ENCODE peak calls at places on chromosomes 13 and 19, in six cellular contexts. A is psoas muscle, X is adrenal gland, T is Caco-2, B is BJ, G is mucosa of descending colon. N is an unnamed sample.

GRCh38 chr19:32550666-32551065 is 30.3 kb upstream of the PDCD5 start:
- DNase-seq in T (no peak), X (no peak), A (no peak), B (no peak), G (no peak), N (no peak)

GRCh38 chr13:50274181-50274580 is 258.9 kb downstream of the KCNRG start:
- DNase-seq in A (no peak), B (no peak), G (no peak), T (no peak), X (no peak), N (no peak)

GRCh38 chr19:44570603-44570983 is 41.1 kb upstream of the CEACAM20 start:
- DNase-seq in T (no peak), G (no peak), A (no peak), X (no peak), B (no peak), N (no peak)

GRCh38 chr13:25406377-25406776 is 34.6 kb downstream of the ATP8A2 start:
- DNase-seq in X (no peak), G (no peak), B (no peak), T (peak), A (no peak), N (no peak)

GRCh38 chr13:111508164-111508870 is 187.9 kb downstream of the TEX29 start:
- DNase-seq in T (no peak), X (no peak), G (no peak), A (no peak), B (no peak), N (no peak)

GRCh38 chr19:46349311-46349993 is 2.6 kb downstream of the PPP5C start:
- DNase-seq in B (no peak), G (no peak), A (no peak), X (no peak), T (no peak), N (no peak)

GRCh38 chr13:51547425-51548176 is 36.7 kb upstream of the WDFY2 start:
- DNase-seq in T (no peak), B (no peak), X (no peak), A (no peak), G (no peak), N (no peak)

GRCh38 chr19:7441468-7442146 is 47.2 kb downstream of the PEX11G start:
- DNase-seq in G (no peak), X (no peak), B (no peak), A (no peak), T (no peak), N (no peak)

GRCh38 chr13:57633141-57633949 is 1.8 kb downstream of the PCDH17 start:
- DNase-seq in B (no peak), G (no peak), X (no peak), A (peak), T (no peak), N (no peak)

GRCh38 chr19:5567971-5568407 is 236 bp upstream of the TINCR start:
- DNase-seq in A (no peak), B (no peak), X (no peak), T (no peak), G (peak), N (no peak)

GRCh38 chr13:33280550-33280905 is 5.0 kb downstream of the STARD13 start:
- DNase-seq in G (no peak), A (no peak), T (no peak), B (no peak), X (no peak), N (no peak)

GRCh38 chr13:88248393-88248792 is 577.2 kb downstream of the SLITRK5 start:
- DNase-seq in B (no peak), G (no peak), T (no peak), X (no peak), A (no peak), N (no peak)

GRCh38 chr13:112350300-112350699 is 25.9 kb upstream of the SPACA7 start:
- DNase-seq in B (no peak), A (no peak), T (no peak), G (no peak), X (no peak), N (no peak)

GRCh38 chr19:42281175-42282035 is 12.4 kb downstream of the CIC start:
- DNase-seq in B (no peak), A (peak), X (peak), T (peak), G (no peak), N (no peak)

GRCh38 chr13:23320926-23321533 is 112.5 kb downstream of the SACS start:
- DNase-seq in A (no peak), G (no peak), X (no peak), B (no peak), T (no peak), N (no peak)

GRCh38 chr13:110991991-110992508 is 77.2 kb upstream of the ANKRD10 start:
- DNase-seq in G (no peak), B (no peak), T (no peak), X (no peak), A (no peak), N (no peak)

GRCh38 chr19:6773323-6773931 is 919 bp downstream of the VAV1 start:
- DNase-seq in T (no peak), X (peak), G (peak), A (peak), B (no peak), N (no peak)

GRCh38 chr19:4059931-4060620 is 6.6 kb downstream of the ZBTB7A start:
- DNase-seq in A (peak), G (peak), X (peak), B (no peak), T (no peak), N (no peak)

GRCh38 chr19:54373781-54374266 is 9.1 kb upstream of the LAIR1 start:
- DNase-seq in G (no peak), T (no peak), X (peak), A (no peak), B (no peak), N (no peak)

GRCh38 chr13:26019881-26020535 is 31.8 kb downstream of the SHISA2 start:
- DNase-seq in G (no peak), A (no peak), B (peak), X (no peak), T (no peak), N (peak)

GRCh38 chr13:20993661-20994440 is 67.5 kb downstream of the LATS2 start:
- DNase-seq in B (peak), T (no peak), A (no peak), X (no peak), G (no peak), N (peak)

GRCh38 chr13:62544928-62545327 is 1129.3 kb upstream of the PCDH20 start:
- DNase-seq in B (no peak), T (peak), X (no peak), G (no peak), A (no peak), N (no peak)

GRCh38 chr19:46713781-46714522 is 3.0 kb downstream of the PRKD2 start:
- DNase-seq in T (peak), G (peak), A (peak), X (peak), B (peak), N (peak)

GRCh38 chr13:95643471-95643813 is 1.1 kb downstream of the DZIP1 start:
- DNase-seq in T (no peak), A (no peak), B (no peak), X (no peak), G (no peak), N (no peak)

GRCh38 chr19:410243-410781 is 1.4 kb upstream of the C2CD4C start:
- DNase-seq in G (no peak), B (no peak), A (no peak), X (no peak), T (no peak), N (no peak)

GRCh38 chr13:89205856-89206255 is 1534.7 kb downstream of the SLITRK5 start:
- DNase-seq in G (no peak), T (no peak), B (no peak), A (no peak), X (no peak), N (no peak)

GRCh38 chr13:106619688-106620555 is 52.0 kb upstream of the ARGLU1 start:
- DNase-seq in A (no peak), T (peak), X (peak), B (no peak), G (peak), N (peak)

GRCh38 chr13:39038569-39038898 is 278 bp downstream of the NHLRC3 start:
- DNase-seq in B (no peak), X (peak), A (no peak), T (no peak), G (peak), N (no peak)

GRCh38 chr19:3785464-3785937 is 680 bp downstream of the MATK start:
- DNase-seq in A (no peak), G (no peak), X (no peak), T (no peak), B (no peak), N (no peak)

GRCh38 chr13:97003071-97003470 is 8.8 kb upstream of the OXGR1 start:
- DNase-seq in T (no peak), X (no peak), A (no peak), G (no peak), B (no peak), N (no peak)

GRCh38 chr13:77767413-77767812 is 69.9 kb downstream of the SLAIN1 start:
- DNase-seq in G (no peak), X (no peak), B (no peak), T (no peak), A (no peak), N (no peak)

GRCh38 chr13:50361282-50361681 is 346.0 kb downstream of the KCNRG start:
- DNase-seq in G (no peak), T (no peak), A (no peak), X (no peak), B (no peak), N (no peak)

GRCh38 chr13:67643656-67644055 is 413.5 kb upstream of the PCDH9 start:
- DNase-seq in B (no peak), X (no peak), G (no peak), A (no peak), T (peak), N (no peak)

GRCh38 chr19:10085641-10086031 is 481 bp upstream of the SHFL start:
- DNase-seq in X (no peak), G (peak), T (no peak), B (no peak), A (no peak), N (no peak)

GRCh38 chr13:105450784-105451183 is 1084.7 kb downstream of the EFNB2 start:
- DNase-seq in X (no peak), A (no peak), T (no peak), G (no peak), B (no peak), N (no peak)

GRCh38 chr13:51241720-51242119 is 19.5 kb downstream of the FAM124A start:
- DNase-seq in A (no peak), B (no peak), X (no peak), T (no peak), G (no peak), N (peak)

GRCh38 chr13:25906211-25906661 is 145.6 kb downstream of the SHISA2 start:
- DNase-seq in T (no peak), X (no peak), G (no peak), B (no peak), A (no peak), N (no peak)

GRCh38 chr19:32858559-32858958 is 11.0 kb downstream of the SLC7A9 start:
- DNase-seq in X (no peak), B (no peak), G (no peak), A (no peak), T (no peak), N (no peak)

GRCh38 chr13:23928985-23929384 is 31.7 kb upstream of the C1QTNF9B start:
- DNase-seq in A (no peak), X (no peak), B (peak), T (no peak), G (no peak), N (peak)

GRCh38 chr19:12628040-12629022 is 17.6 kb downstream of the ZNF791 start:
- DNase-seq in G (no peak), X (no peak), T (no peak), B (no peak), A (no peak), N (no peak)
- H3K4me3 ChIP-seq in G (no peak), X (no peak), T (no peak), B (no peak), A (no peak), N (no peak)

DNA sequence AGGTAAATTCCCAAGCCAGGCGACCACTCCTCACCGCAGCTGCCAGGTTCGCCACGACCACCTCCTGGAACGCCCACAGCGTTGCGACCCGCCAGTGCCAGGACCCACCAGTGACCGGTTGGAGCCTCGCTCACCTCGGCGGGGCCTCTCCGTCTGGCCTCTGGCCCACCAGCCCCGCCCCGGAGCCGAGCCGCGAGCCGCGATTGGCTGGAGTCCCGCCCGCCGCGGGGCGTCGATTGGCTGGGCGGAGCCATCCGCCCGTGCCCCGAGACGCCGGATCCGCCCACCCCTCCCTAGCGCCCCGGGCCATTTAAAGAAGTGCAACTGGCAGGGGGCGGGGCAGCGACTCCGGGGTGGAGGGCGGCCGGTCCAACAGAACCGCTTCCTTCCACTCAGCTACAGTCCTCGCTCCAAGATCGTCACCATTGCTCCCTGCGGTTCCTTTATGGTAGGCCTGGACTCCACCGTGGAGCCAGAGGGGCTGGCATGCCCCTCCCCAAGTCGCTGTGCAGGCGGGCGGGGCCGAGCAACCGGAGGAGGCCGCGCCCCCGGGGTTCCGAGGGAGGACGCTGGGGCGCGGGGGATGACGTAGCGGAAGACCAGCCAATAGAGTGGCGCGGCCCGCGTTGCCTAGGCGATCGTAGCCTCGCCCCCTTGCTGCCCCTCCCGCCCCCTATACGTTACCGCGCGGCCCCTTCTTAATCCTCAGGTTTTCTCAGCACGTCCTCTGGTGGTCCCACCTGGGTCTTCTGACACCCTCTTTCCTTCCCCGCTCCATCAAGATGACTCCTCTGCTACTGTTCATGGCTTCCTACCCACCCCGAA is at the start of gene SERTAD3:
- DNase-seq in G (peak), A (peak), T (peak), B (no peak), X (peak), N (peak)
- TF ChIP-seq CTCF in G (no peak), A (no peak), T (peak), B (no peak), X (no peak), N (no peak)

GRCh38 chr19:16293133-16294085 is 31.2 kb upstream of the KLF2 start:
- DNase-seq in G (peak), B (peak), A (peak), X (peak), T (peak), N (peak)
- H3K4me3 ChIP-seq in G (no peak), B (peak), A (peak), X (no peak), T (no peak), N (peak)

GRCh38 chr19:2061936-2062729 is 11.1 kb upstream of the MKNK2 start:
- DNase-seq in B (no peak), G (no peak), A (peak), X (no peak), T (no peak), N (no peak)
- TF ChIP-seq CTCF in B (no peak), G (no peak), A (no peak), X (no peak), T (no peak), N (no peak)

GRCh38 chr13:102280366-102280765 is 121.5 kb downstream of the FGF14 start:
- DNase-seq in A (no peak), T (no peak), B (no peak), X (no peak), G (no peak), N (no peak)
- H3K4me3 ChIP-seq in A (no peak), T (no peak), B (no peak), X (no peak), G (no peak), N (no peak)

GRCh38 chr19:18425515-18426415 is 6.6 kb downstream of the SSBP4 start:
- DNase-seq in T (no peak), G (peak), A (peak), X (peak), B (no peak), N (no peak)
- TF ChIP-seq CTCF in T (no peak), G (no peak), A (no peak), X (no peak), B (peak), N (peak)

GRCh38 chr19:37716140-37716539 is 3.4 kb downstream of the ZNF607 start:
- DNase-seq in A (no peak), X (no peak), B (no peak), T (no peak), G (no peak), N (no peak)
- H3K4me3 ChIP-seq in A (no peak), X (no peak), B (no peak), T (no peak), G (no peak), N (no peak)

DNA sequence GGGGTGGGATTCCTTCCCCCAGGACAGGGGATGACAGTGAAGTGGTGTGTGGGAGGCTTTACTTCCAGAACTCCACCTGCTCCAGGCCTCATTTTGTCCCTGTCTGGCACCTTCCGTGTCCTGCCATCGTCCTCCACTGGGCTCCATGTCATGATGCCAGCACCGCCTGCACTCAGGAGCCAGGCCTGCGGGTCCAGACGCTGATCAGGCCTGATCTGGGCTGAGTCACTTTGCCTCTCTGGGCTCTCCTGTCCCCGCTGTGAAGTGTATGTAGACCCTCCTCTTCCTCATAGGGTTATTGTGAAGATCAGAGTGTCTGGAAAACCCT is 9.6 kb downstream of the FUZ start:
- DNase-seq in B (no peak), X (no peak), A (no peak), T (no peak), G (no peak), N (no peak)
- TF ChIP-seq CTCF in B (no peak), X (no peak), A (no peak), T (no peak), G (no peak), N (no peak)